ENCODE peak calls at places on chromosome 4, in eight cellular contexts. J, Q, D, A, S, T, P and B are unnamed samples.

GRCh38 chr4:119313237-119313636 is 8.7 kb downstream of the FABP2 start:
- DNase-seq in Q (no peak), T (no peak), J (no peak), P (no peak), S (no peak), D (no peak), A (no peak), B (peak; percentile 36)

GRCh38 chr4:3630934-3631585 is 98.8 kb upstream of the LRPAP1 start:
- DNase-seq in J (peak; percentile 48), T (no peak), D (no peak), P (no peak), Q (no peak), A (no peak), S (peak; percentile 4), B (no peak)

GRCh38 chr4:55866973-55867574 is 13.6 kb downstream of the EXOC1 start:
- DNase-seq in D (peak; percentile 78), A (peak; percentile 9), T (no peak), J (no peak), P (no peak), Q (no peak), S (peak; percentile 81), B (peak; percentile 30)

GRCh38 chr4:25448379-25449109 is 71.5 kb downstream of the ANAPC4 start:
- DNase-seq in J (no peak), D (no peak), T (no peak), S (peak; percentile 83), Q (no peak), A (peak; percentile 38), P (peak; percentile 58), B (no peak)

GRCh38 chr4:109079177-109079576 is 223.3 kb downstream of the COL25A1 start:
- DNase-seq in S (peak; percentile 53), D (no peak), Q (no peak), A (no peak), T (no peak), P (no peak), J (no peak), B (peak; percentile 20)

GRCh38 chr4:142021181-142021580 is 384.8 kb downstream of the IL15 start:
- DNase-seq in D (no peak), S (no peak), Q (no peak), A (no peak), P (no peak), J (no peak), T (no peak), B (no peak)

GRCh38 chr4:72858328-72858727 is 211.2 kb downstream of the COX18 start:
- DNase-seq in Q (no peak), T (no peak), S (peak; percentile 81), P (no peak), A (no peak), D (peak; percentile 82), J (no peak), B (peak; percentile 44)

GRCh38 chr4:48375651-48376291 is 34.4 kb downstream of the SLAIN2 start:
- DNase-seq in T (no peak), A (peak; percentile 56), P (peak; percentile 41), D (peak; percentile 89), Q (peak; percentile 31), S (peak; percentile 85), J (no peak), B (peak; percentile 95)

GRCh38 chr4:21769404-21770147 is 179.0 kb downstream of the KCNIP4 start:
- DNase-seq in T (no peak), Q (no peak), A (no peak), P (no peak), D (peak; percentile 55), J (no peak), S (peak; percentile 70), B (peak; percentile 53)

GRCh38 chr4:182827166-182827565 is 90.0 kb downstream of the DCTD start:
- DNase-seq in J (peak; percentile 38), Q (no peak), T (no peak), D (no peak), S (no peak), A (no peak), P (no peak), B (no peak)

GRCh38 chr4:101279377-101279871 is 67.9 kb downstream of the PPP3CA start:
- DNase-seq in A (peak; percentile 97), P (no peak), D (peak; percentile 93), S (peak; percentile 97), Q (no peak), J (no peak), T (peak; percentile 67), B (peak; percentile 94)

GRCh38 chr4:113646456-113646809 is 115.1 kb downstream of the CAMK2D start:
- DNase-seq in A (no peak), Q (no peak), D (peak; percentile 30), T (no peak), J (no peak), P (peak; percentile 56), S (no peak), B (no peak)

GRCh38 chr4:127856485-127857447 is 23.9 kb upstream of the PLK4 start:
- DNase-seq in Q (no peak), J (no peak), D (peak; percentile 85), P (no peak), S (peak; percentile 78), T (no peak), A (peak; percentile 72), B (peak; percentile 75)

GRCh38 chr4:25590171-25590570 is 65.5 kb upstream of the SLC34A2 start:
- DNase-seq in S (no peak), A (no peak), J (no peak), T (no peak), D (no peak), P (no peak), Q (no peak), B (no peak)

GRCh38 chr4:163330828-163331628 is 1.4 kb downstream of the NPY1R start:
- DNase-seq in S (no peak), T (peak; percentile 18), A (no peak), J (peak; percentile 51), Q (no peak), D (no peak), P (no peak), B (no peak)

DNA sequence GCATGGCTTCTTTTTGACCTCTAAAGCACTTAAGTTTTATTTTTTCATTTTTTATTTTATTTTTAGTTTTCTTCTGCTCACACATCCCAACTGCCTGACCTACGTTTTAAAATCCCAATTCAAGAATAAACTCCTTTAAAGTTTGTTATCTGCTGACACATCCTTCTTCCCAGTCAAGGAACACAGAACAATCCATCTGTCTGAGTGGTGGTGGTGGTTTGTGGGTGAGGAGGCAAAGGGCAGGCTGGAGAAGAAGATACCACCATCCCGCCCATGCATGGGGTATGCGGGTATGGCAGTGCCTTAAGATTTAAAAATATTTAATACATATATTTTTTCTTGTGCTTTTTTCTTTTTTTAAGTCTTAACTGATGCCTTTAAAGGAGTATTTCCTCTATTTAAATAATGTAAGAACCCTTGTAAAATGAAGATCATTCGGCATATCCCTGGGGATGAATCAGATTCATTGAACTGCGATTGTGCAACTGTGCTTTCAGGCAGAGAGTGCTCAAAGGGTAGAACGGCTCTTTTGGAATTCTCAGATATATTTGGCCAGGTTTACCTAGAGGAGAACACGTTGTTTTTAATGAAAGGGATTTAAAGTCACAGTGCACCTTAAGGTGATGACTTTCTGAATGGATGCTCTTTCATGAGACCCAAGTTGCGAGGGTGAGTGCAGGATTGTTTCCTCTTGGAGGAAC is 51.4 kb upstream of the ELOVL6 start:
- DNase-seq in P (no peak), S (no peak), T (no peak), D (no peak), J (no peak), A (no peak), Q (no peak), B (peak; percentile 19)
- H3K4me3 ChIP-seq in P (no peak overlapping the region), S (no peak overlapping the region), T (no peak overlapping the region), D (no peak overlapping the region), J (no peak overlapping the region), A (no peak overlapping the region), Q (no peak overlapping the region), B (no peak overlapping the region)

DNA sequence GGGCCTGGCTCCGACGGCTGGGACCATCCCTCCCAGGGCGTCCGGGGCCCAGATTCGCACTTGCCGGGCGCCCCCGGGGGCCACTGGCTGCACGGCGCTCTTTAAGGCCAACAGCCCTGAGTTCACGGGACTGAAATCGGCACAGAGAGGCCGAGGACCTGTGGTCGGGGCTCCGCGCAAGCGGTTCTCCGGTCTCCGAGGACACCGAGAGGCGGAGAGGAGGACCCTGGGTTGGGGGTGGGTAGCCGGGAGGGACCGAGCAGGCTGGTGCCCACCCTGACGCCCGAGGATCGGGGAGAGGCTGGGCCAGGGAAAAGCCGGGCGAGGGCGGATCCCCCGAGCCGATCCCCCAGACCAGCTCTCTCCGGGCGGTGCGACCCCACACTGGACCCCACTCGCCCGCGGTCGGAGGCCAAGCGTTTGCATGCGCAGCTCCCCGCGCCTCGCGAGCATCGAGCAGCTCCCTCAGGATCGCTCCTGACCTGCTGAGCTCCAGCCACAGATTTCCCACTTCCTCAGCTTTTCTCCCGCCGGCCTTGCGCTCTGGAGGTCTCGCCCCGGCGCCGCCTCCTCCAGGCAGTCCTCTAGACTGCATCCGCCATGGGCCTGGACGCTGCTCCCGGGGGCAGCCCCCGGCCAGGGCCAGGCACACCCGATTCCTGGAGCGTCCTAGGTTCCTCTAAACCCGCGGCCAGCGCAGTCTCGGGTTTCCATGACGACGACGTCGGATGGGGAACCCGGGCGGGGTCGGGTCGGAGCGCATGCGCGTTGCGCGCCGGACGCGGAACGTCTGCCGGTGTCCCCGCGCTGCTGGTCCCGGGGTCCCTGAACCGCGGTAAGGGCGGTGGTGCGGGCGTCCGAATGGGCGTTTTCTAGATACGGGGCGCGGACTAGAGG is 17.6 kb upstream of the NAT8L start:
- DNase-seq in S (peak; percentile 93), J (peak; percentile 91), T (peak; percentile 91), P (peak; percentile 86), Q (peak; percentile 80), D (peak; percentile 53), A (peak; percentile 41), B (peak; percentile 7)
- H3K4me3 ChIP-seq in S (peak overlapping the region; percentile 84), J (peak overlapping the region; percentile 85), T (peak overlapping the region; percentile 92), P (peak overlapping the region; percentile 87), Q (peak overlapping the region; percentile 75), D (peak overlapping the region; percentile 66), A (peak overlapping the region; percentile 53), B (peak overlapping the region; percentile 76)

DNA sequence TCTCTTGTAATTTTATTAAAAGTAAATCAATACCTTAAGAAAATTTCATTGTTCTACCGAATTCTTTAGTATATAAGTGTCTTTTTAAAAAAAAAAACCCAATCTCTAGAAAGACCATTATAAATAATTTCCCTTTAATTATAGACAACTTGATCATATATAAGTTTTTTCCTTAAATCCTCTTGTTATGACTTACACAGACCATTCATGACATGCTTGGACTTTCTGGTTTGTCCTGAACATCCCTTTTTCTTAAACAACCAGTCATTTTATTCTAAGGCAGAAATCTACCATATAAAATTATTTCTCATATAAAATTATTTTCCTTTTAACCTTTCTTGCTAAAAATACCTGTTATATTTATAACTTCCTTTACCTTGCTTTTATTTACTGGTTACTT is 15.4 kb upstream of the FHDC1 start:
- DNase-seq in A (no peak), P (no peak), J (no peak), T (no peak), S (no peak), D (peak; percentile 40), Q (no peak), B (no peak)
- H3K4me3 ChIP-seq in A (no peak overlapping the region), P (no peak overlapping the region), J (no peak overlapping the region), T (no peak overlapping the region), S (peak overlapping the region; percentile 41), D (no peak overlapping the region), Q (no peak overlapping the region), B (no peak overlapping the region)

GRCh38 chr4:83110970-83111369 is 3.6 kb downstream of the PLAC8 start:
- DNase-seq in P (no peak), S (no peak), A (no peak), D (no peak), Q (no peak), T (no peak), J (no peak), B (no peak)
- H3K4me3 ChIP-seq in P (no peak overlapping the region), S (peak overlapping the region; percentile 88), A (no peak overlapping the region), D (no peak overlapping the region), Q (no peak overlapping the region), T (no peak overlapping the region), J (no peak overlapping the region), B (no peak overlapping the region)